ENCODE peak calls at places on chromosomes 6 and 20, in six cellular contexts. One of them, this sample, is unnamed. For H3K4me1, the result is how much of the 10 kb centered on the place peaks cover.

GRCh38 chr6:129614464-129614863 is 95.5 kb downstream of the ARHGAP18 start:
- DNase-seq in stomach: no peak
- DNase-seq in A549: no peak
- DNase-seq in transverse colon: no peak
- DNase-seq in naive thymus-derived CD4-positive, alpha-beta T cell: no peak
- DNase-seq in OCI-LY7: no peak
- DNase-seq in this sample: no peak

GRCh38 chr6:43613721-43614395 is 15.2 kb downstream of the GTPBP2 start:
- DNase-seq in OCI-LY7: no peak
- DNase-seq in stomach: no peak
- DNase-seq in transverse colon: no peak
- DNase-seq in A549: no peak
- DNase-seq in naive thymus-derived CD4-positive, alpha-beta T cell: no peak
- DNase-seq in this sample: no peak

GRCh38 chr20:56945057-56945456 is 316.0 kb downstream of the TFAP2C start:
- DNase-seq in A549: no peak
- DNase-seq in naive thymus-derived CD4-positive, alpha-beta T cell: no peak
- DNase-seq in transverse colon: no peak
- DNase-seq in OCI-LY7: peak
- DNase-seq in stomach: no peak
- DNase-seq in this sample: no peak

GRCh38 chr6:3325210-3325609 is 66.5 kb downstream of the PSMG4 start:
- DNase-seq in naive thymus-derived CD4-positive, alpha-beta T cell: no peak
- DNase-seq in OCI-LY7: no peak
- DNase-seq in transverse colon: no peak
- DNase-seq in A549: no peak
- DNase-seq in stomach: no peak
- DNase-seq in this sample: no peak

GRCh38 chr6:151054304-151054703 is 185.5 kb upstream of the AKAP12 start:
- DNase-seq in naive thymus-derived CD4-positive, alpha-beta T cell: no peak
- DNase-seq in A549: no peak
- DNase-seq in OCI-LY7: no peak
- DNase-seq in transverse colon: no peak
- DNase-seq in stomach: no peak
- DNase-seq in this sample: no peak

GRCh38 chr6:166075925-166076324 is 91.7 kb downstream of the TBXT start:
- DNase-seq in OCI-LY7: no peak
- DNase-seq in naive thymus-derived CD4-positive, alpha-beta T cell: no peak
- DNase-seq in transverse colon: no peak
- DNase-seq in stomach: no peak
- DNase-seq in A549: no peak
- DNase-seq in this sample: no peak

GRCh38 chr20:49398401-49399144 is 83.9 kb downstream of the KCNB1 start:
- DNase-seq in OCI-LY7: no peak
- DNase-seq in A549: peak
- DNase-seq in transverse colon: no peak
- DNase-seq in stomach: no peak
- DNase-seq in naive thymus-derived CD4-positive, alpha-beta T cell: no peak
- DNase-seq in this sample: no peak

GRCh38 chr6:7041511-7042026 is 66.2 kb upstream of the RREB1 start:
- DNase-seq in naive thymus-derived CD4-positive, alpha-beta T cell: no peak
- DNase-seq in OCI-LY7: no peak
- DNase-seq in transverse colon: no peak
- DNase-seq in stomach: no peak
- DNase-seq in A549: no peak
- DNase-seq in this sample: no peak

GRCh38 chr6:125811259-125811658 is 20.5 kb downstream of the NCOA7 start:
- DNase-seq in naive thymus-derived CD4-positive, alpha-beta T cell: no peak
- DNase-seq in stomach: no peak
- DNase-seq in A549: no peak
- DNase-seq in transverse colon: no peak
- DNase-seq in OCI-LY7: no peak
- DNase-seq in this sample: no peak

GRCh38 chr6:64904616-64905015 is 802.4 kb downstream of the EYS start:
- DNase-seq in A549: no peak
- DNase-seq in naive thymus-derived CD4-positive, alpha-beta T cell: no peak
- DNase-seq in transverse colon: no peak
- DNase-seq in OCI-LY7: no peak
- DNase-seq in stomach: no peak
- DNase-seq in this sample: no peak

GRCh38 chr6:73519943-73520687 is 717 bp downstream of the EEF1A1 start:
- DNase-seq in stomach: peak
- DNase-seq in transverse colon: peak
- DNase-seq in OCI-LY7: peak
- DNase-seq in A549: no peak
- DNase-seq in naive thymus-derived CD4-positive, alpha-beta T cell: peak
- DNase-seq in this sample: peak

GRCh38 chr20:46400828-46401477 is 5.5 kb downstream of the ELMO2 start:
- DNase-seq in OCI-LY7: no peak
- DNase-seq in transverse colon: no peak
- DNase-seq in A549: no peak
- DNase-seq in naive thymus-derived CD4-positive, alpha-beta T cell: peak
- DNase-seq in stomach: no peak
- DNase-seq in this sample: no peak

GRCh38 chr20:10655723-10656122 is 18.1 kb downstream of the JAG1 start:
- DNase-seq in OCI-LY7: no peak
- DNase-seq in A549: no peak
- DNase-seq in transverse colon: no peak
- DNase-seq in naive thymus-derived CD4-positive, alpha-beta T cell: no peak
- DNase-seq in stomach: no peak
- DNase-seq in this sample: no peak

GRCh38 chr20:50325651-50326050 is 135.0 kb downstream of the CEBPB start:
- DNase-seq in OCI-LY7: no peak
- DNase-seq in stomach: no peak
- DNase-seq in transverse colon: no peak
- DNase-seq in naive thymus-derived CD4-positive, alpha-beta T cell: no peak
- DNase-seq in A549: no peak
- DNase-seq in this sample: no peak

GRCh38 chr20:25496968-25497401 is 88.3 kb downstream of the NINL start:
- DNase-seq in transverse colon: no peak
- DNase-seq in stomach: no peak
- DNase-seq in A549: no peak
- DNase-seq in naive thymus-derived CD4-positive, alpha-beta T cell: no peak
- DNase-seq in OCI-LY7: no peak
- DNase-seq in this sample: no peak

GRCh38 chr6:100134703-100135102 is 140.7 kb upstream of the MCHR2 start:
- DNase-seq in A549: no peak
- DNase-seq in OCI-LY7: no peak
- DNase-seq in transverse colon: no peak
- DNase-seq in naive thymus-derived CD4-positive, alpha-beta T cell: no peak
- DNase-seq in stomach: no peak
- DNase-seq in this sample: no peak

GRCh38 chr6:118750143-118750542 is 98.8 kb upstream of the CEP85L start:
- DNase-seq in naive thymus-derived CD4-positive, alpha-beta T cell: no peak
- DNase-seq in stomach: no peak
- DNase-seq in A549: no peak
- DNase-seq in OCI-LY7: no peak
- DNase-seq in transverse colon: no peak
- DNase-seq in this sample: no peak

GRCh38 chr6:2197177-2197671 is 48.2 kb downstream of the GMDS start:
- DNase-seq in naive thymus-derived CD4-positive, alpha-beta T cell: no peak
- DNase-seq in stomach: no peak
- DNase-seq in A549: no peak
- DNase-seq in transverse colon: no peak
- DNase-seq in OCI-LY7: no peak
- DNase-seq in this sample: no peak

GRCh38 chr6:7115452-7116223 is 7.9 kb downstream of the RREB1 start:
- DNase-seq in stomach: no peak
- DNase-seq in transverse colon: peak
- DNase-seq in A549: no peak
- DNase-seq in OCI-LY7: no peak
- DNase-seq in naive thymus-derived CD4-positive, alpha-beta T cell: no peak
- DNase-seq in this sample: no peak

GRCh38 chr20:836188-836587 is 2.7 kb downstream of the FAM110A start:
- DNase-seq in naive thymus-derived CD4-positive, alpha-beta T cell: no peak
- DNase-seq in stomach: no peak
- DNase-seq in transverse colon: no peak
- DNase-seq in OCI-LY7: no peak
- DNase-seq in A549: no peak
- DNase-seq in this sample: no peak
- H3K27ac ChIP-seq in naive thymus-derived CD4-positive, alpha-beta T cell: no peak
- H3K27ac ChIP-seq in stomach: no peak
- H3K27ac ChIP-seq in transverse colon: no peak
- H3K27ac ChIP-seq in OCI-LY7: no peak
- H3K27ac ChIP-seq in A549: no peak
- H3K27ac ChIP-seq in this sample: no peak

DNA sequence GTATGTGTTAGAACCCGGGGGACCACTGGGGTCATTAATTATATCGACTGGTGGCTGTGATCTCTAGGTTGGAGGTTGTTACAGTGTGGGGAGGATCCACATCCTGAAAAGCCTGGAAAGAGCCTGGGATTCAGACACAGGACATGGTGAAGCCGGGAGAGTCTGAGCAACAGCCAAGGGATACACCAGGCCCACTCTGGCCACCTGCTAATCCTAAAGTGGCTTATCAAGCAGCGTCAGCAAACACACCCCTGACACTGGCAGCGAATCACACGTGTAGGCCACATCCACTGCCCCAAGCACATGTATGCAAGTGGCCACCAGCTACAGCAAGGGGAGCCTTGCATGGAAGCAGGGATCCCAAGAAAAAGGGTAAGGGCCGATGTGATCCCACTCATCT is 41.0 kb downstream of the GFOD1 start:
- DNase-seq in OCI-LY7: no peak
- DNase-seq in stomach: no peak
- DNase-seq in transverse colon: no peak
- DNase-seq in A549: no peak
- DNase-seq in naive thymus-derived CD4-positive, alpha-beta T cell: no peak
- DNase-seq in this sample: no peak
- H3K4me1 ChIP-seq in OCI-LY7: under half
- H3K4me1 ChIP-seq in stomach: under half
- H3K4me1 ChIP-seq in transverse colon: under half
- H3K4me1 ChIP-seq in A549: under half
- H3K4me1 ChIP-seq in naive thymus-derived CD4-positive, alpha-beta T cell: under half
- H3K4me1 ChIP-seq in this sample: under half

GRCh38 chr6:10404107-10404798 is 10.6 kb downstream of the TFAP2A start:
- DNase-seq in stomach: peak
- DNase-seq in naive thymus-derived CD4-positive, alpha-beta T cell: peak
- DNase-seq in A549: peak
- DNase-seq in transverse colon: peak
- DNase-seq in OCI-LY7: peak
- DNase-seq in this sample: peak
- H3K4me3 ChIP-seq in stomach: peak
- H3K4me3 ChIP-seq in naive thymus-derived CD4-positive, alpha-beta T cell: peak
- H3K4me3 ChIP-seq in A549: peak
- H3K4me3 ChIP-seq in transverse colon: peak
- H3K4me3 ChIP-seq in OCI-LY7: peak
- H3K4me3 ChIP-seq in this sample: peak

DNA sequence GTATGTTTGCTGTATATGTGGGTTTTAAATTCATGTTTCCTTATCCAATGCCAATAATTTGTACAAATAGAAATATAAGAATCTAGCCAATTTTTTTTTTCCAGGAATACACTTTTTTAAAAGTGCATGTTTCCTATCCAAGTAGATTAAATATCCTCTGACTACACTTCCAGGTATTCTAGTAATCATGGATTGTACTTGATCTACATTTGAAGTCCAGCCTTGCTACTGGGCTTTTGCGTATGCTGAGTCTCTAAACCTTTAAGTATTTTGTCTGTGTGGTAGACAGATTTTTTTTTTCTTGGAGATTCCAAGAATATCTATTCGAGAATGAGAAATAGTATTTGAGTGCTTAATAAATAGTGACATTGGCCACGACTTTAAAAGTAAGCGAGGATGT is 188.3 kb downstream of the SASH1 start:
- DNase-seq in stomach: no peak
- DNase-seq in A549: no peak
- DNase-seq in naive thymus-derived CD4-positive, alpha-beta T cell: no peak
- DNase-seq in OCI-LY7: no peak
- DNase-seq in transverse colon: no peak
- DNase-seq in this sample: no peak
- H3K27ac ChIP-seq in stomach: peak
- H3K27ac ChIP-seq in A549: no peak
- H3K27ac ChIP-seq in naive thymus-derived CD4-positive, alpha-beta T cell: no peak
- H3K27ac ChIP-seq in OCI-LY7: no peak
- H3K27ac ChIP-seq in transverse colon: peak
- H3K27ac ChIP-seq in this sample: peak